ENCODE peak calls at places on chromosomes 1 and 21, in ten cellular contexts. L is cardiac muscle cell, C is upper lobe of right lung, S is esophagus squamous epithelium, I is MM.1S, F is K562, R is fibroblast of lung, Q is body of pancreas, A is transverse colon, B is right lobe of liver. V is an unnamed sample. For H3K4me1, the result is how much of the 10 kb centered on the place peaks cover.

GRCh38 chr1:56362994-56363770 is 216.2 kb downstream of the PLPP3 start:
- DNase-seq in L (no peak), C (no peak), S (no peak), I (no peak), F (no peak), R (peak), Q (no peak), A (no peak), B (no peak), V (no peak)

GRCh38 chr1:92975551-92976232 is 14.4 kb upstream of the DIPK1A start:
- DNase-seq in L (no peak), C (no peak), S (no peak), I (peak), F (no peak), R (no peak), Q (no peak), A (peak), B (no peak), V (no peak)

GRCh38 chr1:212608956-212609700 is 567 bp downstream of the ATF3 start:
- DNase-seq in L (peak), C (peak), S (no peak), I (peak), F (peak), R (peak), Q (peak), A (peak), B (peak), V (peak)

GRCh38 chr1:117754061-117754969 is 148.5 kb downstream of the TENT5C start:
- DNase-seq in L (peak), C (no peak), S (no peak), I (peak), F (peak), R (peak), Q (peak), A (peak), B (peak), V (no peak)

GRCh38 chr1:193457676-193458075 is 271.3 kb upstream of the B3GALT2 start:
- DNase-seq in L (no peak), C (no peak), S (no peak), I (no peak), F (no peak), R (peak), Q (no peak), A (no peak), B (no peak), V (no peak)

GRCh38 chr1:87956072-87956471 is 627.4 kb downstream of the LMO4 start:
- DNase-seq in L (peak), C (no peak), S (no peak), I (no peak), F (no peak), R (peak), Q (peak), A (no peak), B (no peak), V (no peak)

GRCh38 chr1:9746651-9747050 is 77.1 kb downstream of the CLSTN1 start:
- DNase-seq in L (peak), C (no peak), S (no peak), I (no peak), F (no peak), R (peak), Q (no peak), A (no peak), B (no peak), V (no peak)

GRCh38 chr21:45093064-45093532 is 18.7 kb downstream of the ADARB1 start:
- DNase-seq in L (no peak), C (no peak), S (no peak), I (no peak), F (no peak), R (no peak), Q (peak), A (no peak), B (no peak), V (no peak)

GRCh38 chr21:17660449-17660848 is 47.7 kb upstream of the BTG3 start:
- DNase-seq in L (no peak), C (no peak), S (no peak), I (no peak), F (no peak), R (peak), Q (no peak), A (no peak), B (no peak), V (no peak)

GRCh38 chr1:208065862-208066261 is 154.9 kb upstream of the CD34 start:
- DNase-seq in L (no peak), C (no peak), S (no peak), I (no peak), F (no peak), R (peak), Q (no peak), A (no peak), B (no peak), V (no peak)

GRCh38 chr1:59999746-60000145 is 73.2 kb upstream of the CYP2J2 start:
- DNase-seq in L (no peak), C (no peak), S (no peak), I (no peak), F (no peak), R (no peak), Q (no peak), A (no peak), B (no peak), V (no peak)

GRCh38 chr1:58233753-58234152 is 312.8 kb downstream of the OMA1 start:
- DNase-seq in L (no peak), C (no peak), S (no peak), I (no peak), F (no peak), R (no peak), Q (no peak), A (no peak), B (no peak), V (no peak)

GRCh38 chr1:99264201-99265021 is at the start of gene PLPPR4:
- DNase-seq in L (peak), C (peak), S (no peak), I (no peak), F (peak), R (peak), Q (peak), A (peak), B (peak), V (peak)

GRCh38 chr1:61081637-61082335 is 575 bp upstream of the NFIA start:
- DNase-seq in L (peak), C (peak), S (no peak), I (peak), F (peak), R (peak), Q (peak), A (peak), B (peak), V (peak)

GRCh38 chr1:40532844-40533424 is 1.5 kb downstream of the ZNF684 start:
- DNase-seq in L (peak), C (no peak), S (no peak), I (peak), F (peak), R (peak), Q (no peak), A (peak), B (no peak), V (no peak)

GRCh38 chr1:60916926-60917325 is 165.4 kb upstream of the NFIA start:
- DNase-seq in L (no peak), C (no peak), S (no peak), I (no peak), F (no peak), R (no peak), Q (no peak), A (no peak), B (no peak), V (no peak)

GRCh38 chr1:63317007-63317813 is 5.2 kb upstream of the FOXD3 start:
- DNase-seq in L (peak), C (peak), S (no peak), I (peak), F (peak), R (peak), Q (peak), A (peak), B (peak), V (peak)

GRCh38 chr1:109327285-109327684 is 20.5 kb upstream of the MYBPHL start:
- DNase-seq in L (peak), C (no peak), S (no peak), I (no peak), F (no peak), R (peak), Q (no peak), A (no peak), B (no peak), V (no peak)

GRCh38 chr1:111392460-111392945 is 35.0 kb downstream of the OVGP1 start:
- DNase-seq in L (no peak), C (no peak), S (no peak), I (no peak), F (no peak), R (no peak), Q (no peak), A (no peak), B (no peak), V (no peak)

GRCh38 chr1:235074335-235075120 is 54.1 kb downstream of the TOMM20 start:
- DNase-seq in L (peak), C (no peak), S (no peak), I (peak), F (no peak), R (peak), Q (peak), A (peak), B (peak), V (peak)
- H3K4me3 ChIP-seq in L (no peak), C (peak), S (peak), I (peak), F (no peak), R (no peak), Q (no peak), A (no peak), B (peak), V (peak)

GRCh38 chr1:226985239-226985838 is 45.2 kb downstream of the COQ8A start:
- DNase-seq in L (no peak), C (no peak), S (no peak), I (no peak), F (no peak), R (no peak), Q (no peak), A (no peak), B (no peak), V (no peak)
- H3K4me1 ChIP-seq in L (half or more), C (under half), S (under half), I (under half), F (under half), R (under half), Q (under half), A (under half), B (under half), V (under half)

GRCh38 chr1:70354332-70355110 is at the start of gene ANKRD13C:
- DNase-seq in L (peak), C (peak), S (peak), I (peak), F (peak), R (peak), Q (peak), A (peak), B (peak), V (peak)
- TF ChIP-seq CTCF in L (no peak), C (no peak), S (no peak), I (no peak), F (no peak), R (no peak), Q (no peak), A (peak), B (no peak), V (no peak)

DNA sequence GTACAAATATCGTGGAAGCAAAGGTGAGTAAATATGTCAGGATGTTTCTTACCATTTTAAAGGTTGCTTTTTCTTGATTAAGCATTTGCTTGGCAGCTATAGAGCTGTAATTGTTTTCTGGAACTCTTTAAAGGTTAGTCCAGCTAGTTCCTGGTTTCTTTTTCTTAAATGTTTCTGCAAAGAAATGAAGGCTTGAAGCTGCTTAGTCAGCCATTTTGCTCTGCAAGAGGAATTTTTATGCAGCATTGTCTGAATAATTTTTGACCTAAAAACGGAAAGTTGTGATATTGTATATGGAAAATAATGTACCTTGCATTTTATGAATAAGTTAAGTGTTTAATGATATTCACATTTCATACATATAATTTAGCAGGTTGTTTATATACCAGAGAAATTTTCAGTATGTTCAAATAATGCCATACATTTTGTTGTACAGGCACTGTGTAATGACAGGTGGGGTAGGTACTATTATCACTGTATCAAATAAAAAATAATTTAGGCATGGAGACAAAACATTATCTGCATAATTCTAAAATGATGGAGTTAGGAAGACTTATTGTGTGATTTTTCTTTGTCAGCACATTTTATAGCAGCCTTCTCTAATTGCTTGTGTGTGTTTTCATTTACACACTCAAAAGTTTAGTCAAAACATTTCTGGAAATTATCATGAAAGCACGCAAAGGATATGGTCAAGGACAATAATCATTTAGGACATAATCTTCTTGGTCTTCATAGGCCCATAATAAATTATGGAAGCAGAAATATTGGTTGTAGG is 624.4 kb downstream of the NCAM2 start:
- DNase-seq in L (no peak), C (no peak), S (no peak), I (no peak), F (no peak), R (no peak), Q (no peak), A (no peak), B (no peak), V (no peak)
- H3K4me3 ChIP-seq in L (no peak), C (no peak), S (no peak), I (no peak), F (no peak), R (no peak), Q (no peak), A (no peak), B (no peak), V (no peak)

GRCh38 chr1:224109981-224110380 is 3.9 kb upstream of the FBXO28 start:
- DNase-seq in L (no peak), C (no peak), S (no peak), I (no peak), F (no peak), R (no peak), Q (no peak), A (no peak), B (no peak), V (no peak)
- H3K4me1 ChIP-seq in L (under half), C (under half), S (under half), I (under half), F (under half), R (under half), Q (under half), A (under half), B (under half), V (under half)

GRCh38 chr21:42796327-42797062 is 82.8 kb downstream of the WDR4 start:
- DNase-seq in L (no peak), C (no peak), S (no peak), I (no peak), F (peak), R (no peak), Q (no peak), A (no peak), B (no peak), V (no peak)
- TF ChIP-seq CTCF in L (no peak), C (no peak), S (no peak), I (no peak), F (no peak), R (no peak), Q (no peak), A (no peak), B (no peak), V (no peak)